ENCODE peak calls at places on chromosomes 3 and 15, in eight cellular contexts. E is dorsolateral prefrontal cortex; K is caudate nucleus; D is adrenal gland; V is effector memory CD8-positive, alpha-beta T cell; C is stimulated activated CD8-positive, alpha-beta memory T cell treated with anti-CD3 and anti-CD28 coated beads, Interleukin-4, amount 100 ng/mL, for 1 hour; J is A172; A is spleen. I is an unnamed sample.
A peak's percentile ranks its signal among the peaks of the same experiment; 100 is the strongest.

GRCh38 chr3:160810360-160810759 is 54.3 kb downstream of the PPM1L start:
- DNase-seq in E (no peak), K (no peak), D (peak; percentile 41), V (no peak), C (no peak), J (no peak), A (no peak), I (peak; percentile 66)

GRCh38 chr15:66761723-66762595 is 59.9 kb downstream of the SMAD6 start:
- DNase-seq in E (no peak), K (no peak), D (no peak), V (no peak), C (no peak), J (peak; percentile 86), A (peak; percentile 48), I (no peak)

GRCh38 chr15:39110746-39111145 is 470.1 kb upstream of the THBS1 start:
- DNase-seq in E (no peak), K (no peak), D (no peak), V (no peak), C (no peak), J (no peak), A (no peak), I (no peak)

GRCh38 chr15:69037977-69038376 is 23.5 kb downstream of the NOX5 start:
- DNase-seq in E (no peak), K (no peak), D (no peak), V (no peak), C (no peak), J (no peak), A (no peak), I (no peak)

GRCh38 chr3:46133285-46133684 is 74.8 kb downstream of the CCR1 start:
- DNase-seq in E (no peak), K (no peak), D (no peak), V (no peak), C (no peak), J (no peak), A (no peak), I (no peak)

GRCh38 chr15:31448635-31448979 is 122.0 kb downstream of the KLF13 start:
- DNase-seq in E (no peak), K (no peak), D (no peak), V (no peak), C (no peak), J (no peak), A (no peak), I (no peak)

GRCh38 chr15:28984421-28985375 is 98.9 kb downstream of the APBA2 start:
- DNase-seq in E (peak; percentile 95), K (no peak), D (no peak), V (no peak), C (no peak), J (peak; percentile 13), A (no peak), I (no peak)

GRCh38 chr15:33864360-33865075 is 103.8 kb upstream of the CHRM5 start:
- DNase-seq in E (no peak), K (no peak), D (no peak), V (no peak), C (no peak), J (no peak), A (no peak), I (no peak)

GRCh38 chr3:171526869-171527268 is 66.7 kb upstream of the TNIK start:
- DNase-seq in E (no peak), K (no peak), D (no peak), V (no peak), C (no peak), J (no peak), A (no peak), I (no peak)

I was measured in gastrocnemius medialis.